ENCODE peak calls at places on chromosomes 2 and 18, in seven cellular contexts. H is esophagus squamous epithelium, E is PC-9, Q is ovary, G is mesendoderm, V is tibial artery, O is colonic mucosa. B is an unnamed sample.

GRCh38 chr2:171409436-171409971 is 24.3 kb downstream of the METTL8 start:
- DNase-seq in H (no peak), E (no peak), Q (no peak), G (peak; percentile 75), V (no peak), O (no peak), B (no peak)

GRCh38 chr2:220033546-220033945 is 406.1 kb downstream of the SLC4A3 start:
- DNase-seq in H (no peak), E (no peak), Q (no peak), G (no peak), V (no peak), O (no peak), B (no peak)

GRCh38 chr2:70801607-70802263 is 11.3 kb upstream of the FIGLA start:
- DNase-seq in H (no peak), E (no peak), Q (no peak), G (no peak), V (no peak), O (no peak), B (no peak)

GRCh38 chr2:193556766-193557470 is 1362.2 kb upstream of the TMEFF2 start:
- DNase-seq in H (no peak), E (no peak), Q (no peak), G (no peak), V (no peak), O (no peak), B (no peak)

GRCh38 chr2:45821558-45822271 is 170.2 kb downstream of the PRKCE start:
- DNase-seq in H (no peak), E (peak; percentile 90), Q (peak; percentile 75), G (no peak), V (peak; percentile 81), O (peak; percentile 70), B (peak; percentile 50)

GRCh38 chr18:986552-986951 is 81.9 kb downstream of the ADCYAP1 start:
- DNase-seq in H (no peak), E (no peak), Q (no peak), G (no peak), V (no peak), O (no peak), B (no peak)

GRCh38 chr2:168816369-168816768 is 13.9 kb downstream of the NOSTRIN start:
- DNase-seq in H (no peak), E (peak; percentile 43), Q (no peak), G (peak; percentile 78), V (no peak), O (no peak), B (no peak)

GRCh38 chr2:197328461-197328860 is 17.9 kb upstream of the ANKRD44 start:
- DNase-seq in H (no peak), E (no peak), Q (no peak), G (no peak), V (no peak), O (no peak), B (no peak)

GRCh38 chr18:55522011-55522410 is 66.0 kb downstream of the TCF4 start:
- DNase-seq in H (no peak), E (no peak), Q (peak; percentile 34), G (peak; percentile 83), V (no peak), O (peak; percentile 35), B (peak; percentile 56)

GRCh38 chr18:12009581-12010140 is 28.4 kb downstream of the IMPA2 start:
- DNase-seq in H (no peak), E (no peak), Q (no peak), G (no peak), V (no peak), O (no peak), B (peak; percentile 65)

GRCh38 chr2:240023792-240024191 is 1.4 kb downstream of the NDUFA10 start:
- DNase-seq in H (no peak), E (no peak), Q (no peak), G (peak; percentile 1), V (no peak), O (no peak), B (no peak)

GRCh38 chr2:12334289-12335003 is 382.3 kb upstream of the TRIB2 start:
- DNase-seq in H (no peak), E (no peak), Q (no peak), G (peak; percentile 68), V (no peak), O (no peak), B (no peak)

GRCh38 chr2:142880275-142880674 is 2.8 kb downstream of the KYNU start:
- DNase-seq in H (no peak), E (no peak), Q (no peak), G (no peak), V (no peak), O (no peak), B (no peak)

GRCh38 chr2:232744963-232745362 is 31.4 kb downstream of the KCNJ13 start:
- DNase-seq in H (no peak), E (peak; percentile 57), Q (no peak), G (no peak), V (no peak), O (no peak), B (no peak)

GRCh38 chr18:32271649-32272324 is 81.9 kb downstream of the MEP1B start:
- DNase-seq in H (no peak), E (no peak), Q (peak; percentile 38), G (peak; percentile 72), V (no peak), O (no peak), B (no peak)

GRCh38 chr2:104816146-104816545 is 37.8 kb upstream of the POU3F3 start:
- DNase-seq in H (no peak), E (no peak), Q (no peak), G (no peak), V (no peak), O (no peak), B (no peak)

GRCh38 chr18:80183273-80184050 is 63.9 kb downstream of the PARD6G start:
- DNase-seq in H (no peak), E (no peak), Q (no peak), G (no peak), V (peak; percentile 64), O (no peak), B (no peak)

DNA sequence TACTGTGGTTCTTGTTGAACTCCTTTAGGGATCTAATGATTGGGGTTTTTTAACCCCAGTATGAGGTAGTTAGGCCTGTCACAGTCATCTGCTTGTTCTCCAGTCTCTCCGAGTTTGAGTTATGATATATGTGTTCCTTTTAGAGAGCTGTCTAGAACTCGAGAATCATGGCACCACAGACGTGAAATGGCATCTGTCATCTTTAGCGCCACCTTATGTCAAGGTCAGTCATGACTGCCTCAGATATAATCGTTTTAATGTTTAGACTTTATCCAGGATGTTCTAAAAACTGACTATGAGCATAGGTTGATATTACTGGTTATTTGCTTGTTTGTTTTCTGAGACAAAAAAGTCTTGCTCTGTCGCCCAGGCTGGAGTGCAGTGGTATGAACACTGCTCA is 112.2 kb downstream of the CEP192 start:
- DNase-seq in H (no peak), E (no peak), Q (no peak), G (no peak), V (no peak), O (no peak), B (no peak)
- H3K36me3 ChIP-seq in H (peaks cover 98% of the 10 kb centered on the region), E (peaks cover 23% of the 10 kb centered on the region), Q (no peaks in the 10 kb centered on the region), G (peaks cover 16% of the 10 kb centered on the region), V (peaks cover 74% of the 10 kb centered on the region), O (no peaks in the 10 kb centered on the region), B (peaks cover 2% of the 10 kb centered on the region)

GRCh38 chr2:37189452-37190153 is 1.1 kb upstream of the SULT6B1 start:
- DNase-seq in H (no peak), E (peak; percentile 92), Q (peak; percentile 63), G (peak; percentile 97), V (no peak), O (no peak), B (no peak)
- H3K27ac ChIP-seq in H (peak overlapping the region; percentile 48), E (peak overlapping the region; percentile 65), Q (peak overlapping the region; percentile 31), G (peak overlapping the region; percentile 76), V (no peak overlapping the region), O (no peak overlapping the region), B (no peak overlapping the region)

DNA sequence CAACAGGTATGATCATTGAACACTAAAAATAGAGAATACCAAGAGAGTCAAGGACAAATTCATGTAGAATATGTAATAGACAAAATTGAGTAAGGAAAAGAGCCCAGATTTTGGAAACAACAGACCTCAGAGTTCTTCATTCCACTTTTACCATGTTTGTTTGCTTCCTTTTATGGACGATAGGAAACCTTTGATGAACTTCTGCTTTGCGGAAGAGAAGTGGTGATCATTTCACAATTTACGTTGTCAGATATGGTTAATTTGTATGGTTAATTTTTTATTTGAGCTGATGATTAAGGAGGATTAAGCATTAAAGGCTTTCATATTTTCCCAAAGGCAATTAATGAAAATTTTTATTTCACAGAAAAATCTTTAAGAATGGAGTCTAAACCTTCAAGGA is 16.3 kb downstream of the MARCHF7 start:
- DNase-seq in H (no peak), E (no peak), Q (no peak), G (no peak), V (no peak), O (no peak), B (no peak)
- H3K36me3 ChIP-seq in H (peaks cover 79% of the 10 kb centered on the region), E (peaks cover 10% of the 10 kb centered on the region), Q (no peaks in the 10 kb centered on the region), G (peaks cover 3% of the 10 kb centered on the region), V (peaks cover 36% of the 10 kb centered on the region), O (no peaks in the 10 kb centered on the region), B (peaks cover 7% of the 10 kb centered on the region)

DNA sequence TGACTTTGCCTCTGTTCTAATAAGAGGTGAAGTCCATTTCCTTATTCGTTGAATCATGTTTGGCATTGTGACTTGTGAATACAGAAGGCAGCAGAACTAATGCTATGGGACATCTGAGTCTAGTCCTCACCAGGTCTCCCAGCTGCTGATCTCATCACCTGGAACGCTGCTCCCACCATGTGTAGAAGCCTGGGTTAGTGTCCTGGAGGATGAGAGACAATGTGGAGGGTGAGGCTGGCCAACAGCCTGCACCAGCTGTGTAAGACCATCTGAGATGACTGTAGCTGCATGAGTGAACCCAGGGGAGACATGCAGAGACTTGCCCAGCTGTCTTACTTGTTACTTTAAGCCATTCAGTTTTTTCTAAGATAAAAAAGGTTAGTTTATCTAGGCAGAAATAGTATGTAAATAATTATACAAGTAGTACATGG is 3.5 kb upstream of the HAAO start:
- DNase-seq in H (no peak), E (no peak), Q (no peak), G (no peak), V (no peak), O (no peak), B (no peak)
- H3K27ac ChIP-seq in H (peak overlapping the region; percentile 76), E (no peak overlapping the region), Q (peak overlapping the region; percentile 97), G (no peak overlapping the region), V (peak overlapping the region; percentile 99), O (peak overlapping the region; percentile 9), B (peak overlapping the region; percentile 73)

DNA sequence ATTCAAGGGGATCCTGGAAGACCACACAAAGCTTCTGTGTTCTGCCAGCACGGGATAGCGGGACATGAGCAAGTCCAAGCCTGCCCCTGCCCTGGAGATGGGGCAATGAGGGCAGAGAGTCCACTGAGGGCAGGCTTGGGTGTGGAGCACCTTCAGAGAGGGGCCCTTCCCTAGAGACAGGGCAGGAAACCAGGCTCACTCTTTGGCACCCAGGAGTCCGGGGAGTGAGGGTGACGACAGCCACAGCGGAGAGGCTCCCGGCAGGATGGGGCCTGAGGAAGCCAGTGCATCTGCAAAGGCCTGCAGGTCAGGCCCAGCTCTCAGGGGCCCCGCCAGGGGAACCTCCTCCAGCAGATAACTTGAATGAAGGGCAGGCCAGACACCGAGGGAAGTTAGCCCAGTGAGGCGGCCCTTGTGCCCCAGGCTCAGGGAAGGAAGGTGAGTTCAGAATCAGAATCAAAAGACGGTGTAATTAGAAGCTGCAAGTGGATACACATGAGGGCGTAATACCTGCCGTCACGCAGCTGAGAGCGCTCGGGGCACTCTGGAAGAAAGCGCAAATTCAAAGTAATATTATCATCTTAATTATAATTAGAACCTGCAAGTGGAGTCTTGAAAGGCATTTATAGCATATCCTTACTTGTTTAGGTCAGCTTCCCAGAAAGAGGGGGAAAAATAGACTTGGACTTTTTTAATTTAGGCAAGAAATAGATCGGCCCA is 142.6 kb upstream of the LGALSL start:
- DNase-seq in H (no peak), E (no peak), Q (no peak), G (no peak), V (no peak), O (no peak), B (peak; percentile 66)
- H3K36me3 ChIP-seq in H (no peaks in the 10 kb centered on the region), E (no peaks in the 10 kb centered on the region), Q (no peaks in the 10 kb centered on the region), G (no peaks in the 10 kb centered on the region), V (no peaks in the 10 kb centered on the region), O (no peaks in the 10 kb centered on the region), B (no peaks in the 10 kb centered on the region)